ENCODE peak calls at places on chromosomes 16 and 17, in seven cellular contexts. V, P, Z, M, O, H and S are unnamed samples.

GRCh38 chr16:83813818-83814653 is 6.3 kb downstream of the HSBP1 start:
- DNase-seq in V (no peak), P (no peak), Z (no peak), M (no peak), O (peak; percentile 17), H (no peak), S (peak; percentile 90)

GRCh38 chr17:260944-261343 is 79.5 kb upstream of the DOC2B start:
- DNase-seq in V (no peak), P (no peak), Z (no peak), M (no peak), O (no peak), H (no peak), S (no peak)

GRCh38 chr17:41812176-41813038 is at the start of gene FKBP10:
- DNase-seq in V (no peak), P (peak; percentile 61), Z (peak; percentile 78), M (peak; percentile 81), O (peak; percentile 69), H (peak; percentile 81), S (peak; percentile 82)

GRCh38 chr16:27199747-27200146 is 3.6 kb upstream of the KDM8 start:
- DNase-seq in V (no peak), P (no peak), Z (peak; percentile 59), M (no peak), O (no peak), H (no peak), S (peak; percentile 44)

GRCh38 chr17:77786740-77787505 is 171.6 kb upstream of the TNRC6C start:
- DNase-seq in V (no peak), P (no peak), Z (no peak), M (no peak), O (no peak), H (no peak), S (no peak)

GRCh38 chr16:84331998-84332780 is 36.1 kb upstream of the ATP2C2 start:
- DNase-seq in V (no peak), P (no peak), Z (no peak), M (no peak), O (no peak), H (no peak), S (peak; percentile 31)

GRCh38 chr17:40027614-40028012 is 12.4 kb downstream of the CSF3 start:
- DNase-seq in V (no peak), P (peak; percentile 43), Z (no peak), M (no peak), O (no peak), H (peak; percentile 2), S (no peak)

GRCh38 chr17:55433029-55433628 is 11.5 kb upstream of the MMD start:
- DNase-seq in V (no peak), P (no peak), Z (no peak), M (no peak), O (peak; percentile 54), H (peak; percentile 51), S (peak; percentile 54)

GRCh38 chr16:4158143-4159093 is 42.2 kb upstream of the ADCY9 start:
- DNase-seq in V (no peak), P (no peak), Z (no peak), M (no peak), O (no peak), H (no peak), S (no peak)

GRCh38 chr16:67431077-67431804 is at the start of gene HSD11B2:
- DNase-seq in V (peak; percentile 16), P (peak; percentile 85), Z (peak; percentile 34), M (peak; percentile 41), O (peak; percentile 79), H (no peak), S (peak; percentile 58)

GRCh38 chr16:54595636-54596035 is 309.0 kb upstream of the IRX3 start:
- DNase-seq in V (no peak), P (no peak), Z (no peak), M (no peak), O (no peak), H (no peak), S (no peak)

GRCh38 chr17:19940722-19941464 is 36.7 kb downstream of the AKAP10 start:
- DNase-seq in V (no peak), P (no peak), Z (peak; percentile 57), M (no peak), O (no peak), H (no peak), S (no peak)